ENCODE peak calls at places on chromosomes 1 and 21, in four cellular contexts. F is IMR-90, A is H9, X is H1. M is an unnamed sample.

GRCh38 chr1:20725189-20726106 is 7.1 kb downstream of the SH2D5 start:
- DNase-seq in F (peak), A (peak), X (no peak), M (peak)

GRCh38 chr1:47361380-47361779 is 27.8 kb downstream of the CMPK1 start:
- DNase-seq in F (no peak), A (no peak), X (no peak), M (no peak)

GRCh38 chr1:46437723-46438122 is 43.6 kb downstream of the FAAH start:
- DNase-seq in F (no peak), A (no peak), X (no peak), M (no peak)

GRCh38 chr1:13801232-13801631 is 101.2 kb downstream of the PRDM2 start:
- DNase-seq in F (no peak), A (no peak), X (no peak), M (no peak)

GRCh38 chr1:109850827-109851226 is 59.8 kb upstream of the CSF1 start:
- DNase-seq in F (peak), A (no peak), X (no peak), M (no peak)

GRCh38 chr1:208010070-208010469 is 99.1 kb upstream of the CD34 start:
- DNase-seq in F (no peak), A (no peak), X (no peak), M (no peak)

GRCh38 chr1:204633665-204634064 is 51.9 kb downstream of the LRRN2 start:
- DNase-seq in F (no peak), A (no peak), X (no peak), M (no peak)

GRCh38 chr21:36908260-36908908 is 58.1 kb downstream of the HLCS start:
- DNase-seq in F (peak), A (no peak), X (no peak), M (no peak)

GRCh38 chr1:215905493-215906095 is 338.5 kb downstream of the KCTD3 start:
- DNase-seq in F (peak), A (no peak), X (no peak), M (peak)

GRCh38 chr1:45260244-45260643 is 53.8 kb upstream of the ZSWIM5 start:
- DNase-seq in F (no peak), A (no peak), X (no peak), M (no peak)

GRCh38 chr1:218366322-218367052 is 21.4 kb downstream of the TGFB2 start:
- DNase-seq in F (peak), A (no peak), X (no peak), M (no peak)

GRCh38 chr1:25006770-25007169 is 76.7 kb upstream of the RUNX3 start:
- DNase-seq in F (peak), A (no peak), X (no peak), M (no peak)

GRCh38 chr1:202046748-202047708 is 36.6 kb downstream of the ELF3 start:
- DNase-seq in F (no peak), A (no peak), X (no peak), M (no peak)

GRCh38 chr1:76463838-76464237 is 389.3 kb downstream of the ST6GALNAC3 start:
- DNase-seq in F (no peak), A (no peak), X (no peak), M (no peak)

GRCh38 chr1:216064643-216065042 is 358.6 kb downstream of the USH2A start:
- DNase-seq in F (peak), A (no peak), X (no peak), M (no peak)

GRCh38 chr1:73491641-73492040 is 706.3 kb downstream of the LRRIQ3 start:
- DNase-seq in F (no peak), A (no peak), X (no peak), M (no peak)

GRCh38 chr21:15051652-15052554 is 12.9 kb downstream of the NRIP1 start:
- DNase-seq in F (peak), A (no peak), X (no peak), M (peak)

GRCh38 chr1:184635347-184636155 is 119.1 kb downstream of the EDEM3 start:
- DNase-seq in F (peak), A (no peak), X (no peak), M (no peak)

GRCh38 chr1:198157847-198158765 is 1.3 kb downstream of the NEK7 start:
- DNase-seq in F (peak), A (peak), X (no peak), M (peak)

GRCh38 chr1:147292012-147292411 is 49.5 kb downstream of the CHD1L start:
- DNase-seq in F (peak), A (no peak), X (no peak), M (no peak)

GRCh38 chr21:31408306-31409088 is 64.4 kb upstream of the TIAM1 start:
- DNase-seq in F (no peak), A (no peak), X (no peak), M (no peak)

GRCh38 chr1:240499012-240499411 is 112.9 kb downstream of the GREM2 start:
- DNase-seq in F (peak), A (no peak), X (no peak), M (peak)

GRCh38 chr21:36005018-36005417 is 55.3 kb downstream of the SETD4 start:
- DNase-seq in F (peak), A (no peak), X (no peak), M (no peak)

GRCh38 chr1:31010081-31010989 is 55.2 kb downstream of the PUM1 start:
- DNase-seq in F (peak), A (no peak), X (no peak), M (peak)

GRCh38 chr1:25028910-25029599 is 99.0 kb upstream of the RUNX3 start:
- DNase-seq in F (no peak), A (no peak), X (no peak), M (no peak)

GRCh38 chr1:163544441-163544840 is 222.7 kb downstream of the NUF2 start:
- DNase-seq in F (no peak), A (no peak), X (no peak), M (no peak)

GRCh38 chr1:69765941-69766340 is 198.2 kb downstream of the LRRC7 start:
- DNase-seq in F (no peak), A (no peak), X (no peak), M (no peak)

GRCh38 chr21:32565856-32566465 is 19.4 kb downstream of the TCP10L start:
- DNase-seq in F (peak), A (no peak), X (no peak), M (no peak)

GRCh38 chr1:60859111-60859510 is 223.2 kb upstream of the NFIA start:
- DNase-seq in F (no peak), A (no peak), X (no peak), M (no peak)
- H3K18ac ChIP-seq in F (no peak), A (no peak), X (no peak), M (no peak)

GRCh38 chr1:170586321-170586855 is 54.4 kb downstream of the GORAB start:
- DNase-seq in F (no peak), A (no peak), X (no peak), M (peak)
- H3K18ac ChIP-seq in F (no peak), A (no peak), X (no peak), M (no peak)

GRCh38 chr1:36858981-36859380 is 175.3 kb downstream of the GRIK3 start:
- DNase-seq in F (no peak), A (no peak), X (no peak), M (no peak)
- H3K18ac ChIP-seq in F (no peak), A (no peak), X (no peak), M (no peak)

GRCh38 chr1:27597036-27597435 is 6.9 kb downstream of the AHDC1 start:
- DNase-seq in F (no peak), A (no peak), X (no peak), M (no peak)
- H3K18ac ChIP-seq in F (no peak), A (no peak), X (no peak), M (no peak)

GRCh38 chr1:212920895-212921294 is 29.4 kb upstream of the VASH2 start:
- DNase-seq in F (no peak), A (peak), X (peak), M (no peak)
- H3K18ac ChIP-seq in F (no peak), A (no peak), X (no peak), M (no peak)

GRCh38 chr1:83581747-83582146 is 417.2 kb downstream of the TTLL7 start:
- DNase-seq in F (no peak), A (no peak), X (no peak), M (no peak)
- H3K18ac ChIP-seq in F (no peak), A (no peak), X (no peak), M (no peak)

GRCh38 chr1:33347650-33347992 is 26.7 kb upstream of the A3GALT2 start:
- DNase-seq in F (peak), A (no peak), X (no peak), M (no peak)

GRCh38 chr1:33346921-33347649 is 26.2 kb upstream of the A3GALT2 start:
- DNase-seq in F (peak), A (no peak), X (no peak), M (peak)

GRCh38 chr1:33349081-33349759 is 28.3 kb upstream of the A3GALT2 start:
- DNase-seq in F (no peak), A (peak), X (peak), M (no peak)

GRCh38 chr1:33348676-33349080 is 27.8 kb upstream of the A3GALT2 start:
- DNase-seq in F (no peak), A (no peak), X (no peak), M (no peak)

GRCh38 chr1:33348194-33348593 is 27.3 kb upstream of the A3GALT2 start:
- DNase-seq in F (peak), A (no peak), X (no peak), M (peak)
- H3K18ac ChIP-seq in F (peak), A (no peak), X (no peak), M (no peak)

M was measured in mesendoderm.